ENCODE peak calls at places on chromosomes 3 and 15, in seven cellular contexts. One of them, this sample, is unnamed.
A peak's percentile ranks its signal among the peaks of the same experiment; 100 is the strongest.

GRCh38 chr3:196585044-196585757 is 16.7 kb downstream of the FBXO45 start:
- DNase-seq in stomach: no peak
- DNase-seq in sigmoid colon: no peak
- DNase-seq in transverse colon: no peak
- DNase-seq in K562: no peak
- DNase-seq in H1: no peak
- DNase-seq in HepG2: no peak
- DNase-seq in this sample: no peak

GRCh38 chr3:184745526-184745925 is 33.7 kb upstream of the MAGEF1 start:
- DNase-seq in stomach: peak; percentile 81
- DNase-seq in sigmoid colon: no peak
- DNase-seq in transverse colon: no peak
- DNase-seq in K562: no peak
- DNase-seq in H1: no peak
- DNase-seq in HepG2: no peak
- DNase-seq in this sample: no peak

GRCh38 chr15:42285042-42285441 is 11.8 kb upstream of the TMEM87A start:
- DNase-seq in stomach: no peak
- DNase-seq in sigmoid colon: no peak
- DNase-seq in transverse colon: no peak
- DNase-seq in K562: no peak
- DNase-seq in H1: no peak
- DNase-seq in HepG2: no peak
- DNase-seq in this sample: no peak

GRCh38 chr15:80698636-80699035 is 3.5 kb downstream of the ABHD17C start:
- DNase-seq in stomach: no peak
- DNase-seq in sigmoid colon: no peak
- DNase-seq in transverse colon: no peak
- DNase-seq in K562: no peak
- DNase-seq in H1: no peak
- DNase-seq in HepG2: no peak
- DNase-seq in this sample: no peak

GRCh38 chr15:72169921-72170611 is 27.5 kb downstream of the GRAMD2A start:
- DNase-seq in stomach: peak; percentile 47
- DNase-seq in sigmoid colon: no peak
- DNase-seq in transverse colon: peak; percentile 75
- DNase-seq in K562: peak; percentile 10
- DNase-seq in H1: no peak
- DNase-seq in HepG2: no peak
- DNase-seq in this sample: no peak

GRCh38 chr3:169328471-169328870 is 335.0 kb downstream of the MECOM start:
- DNase-seq in stomach: no peak
- DNase-seq in sigmoid colon: no peak
- DNase-seq in transverse colon: no peak
- DNase-seq in K562: no peak
- DNase-seq in H1: no peak
- DNase-seq in HepG2: no peak
- DNase-seq in this sample: no peak

GRCh38 chr3:193688845-193689714 is 96.1 kb downstream of the OPA1 start:
- DNase-seq in stomach: no peak
- DNase-seq in sigmoid colon: no peak
- DNase-seq in transverse colon: no peak
- DNase-seq in K562: no peak
- DNase-seq in H1: no peak
- DNase-seq in HepG2: no peak
- DNase-seq in this sample: no peak

GRCh38 chr3:47515864-47516319 is 2.4 kb upstream of the ELP6 start:
- DNase-seq in stomach: no peak
- DNase-seq in sigmoid colon: no peak
- DNase-seq in transverse colon: no peak
- DNase-seq in K562: no peak
- DNase-seq in H1: no peak
- DNase-seq in HepG2: no peak
- DNase-seq in this sample: no peak

GRCh38 chr3:143535994-143536784 is 312.1 kb downstream of the SLC9A9 start:
- DNase-seq in stomach: no peak
- DNase-seq in sigmoid colon: no peak
- DNase-seq in transverse colon: no peak
- DNase-seq in K562: no peak
- DNase-seq in H1: no peak
- DNase-seq in HepG2: no peak
- DNase-seq in this sample: no peak

GRCh38 chr3:187012609-187013051 is 82.3 kb downstream of the ST6GAL1 start:
- DNase-seq in stomach: no peak
- DNase-seq in sigmoid colon: no peak
- DNase-seq in transverse colon: peak; percentile 49
- DNase-seq in K562: no peak
- DNase-seq in H1: no peak
- DNase-seq in HepG2: no peak
- DNase-seq in this sample: no peak

GRCh38 chr3:72042397-72043211 is 257.7 kb upstream of the PROK2 start:
- DNase-seq in stomach: no peak
- DNase-seq in sigmoid colon: no peak
- DNase-seq in transverse colon: no peak
- DNase-seq in K562: peak; percentile 8
- DNase-seq in H1: no peak
- DNase-seq in HepG2: no peak
- DNase-seq in this sample: no peak

GRCh38 chr3:129892486-129892856 is 1.0 kb downstream of the TMCC1 start:
- DNase-seq in stomach: no peak
- DNase-seq in sigmoid colon: no peak
- DNase-seq in transverse colon: no peak
- DNase-seq in K562: no peak
- DNase-seq in H1: no peak
- DNase-seq in HepG2: no peak
- DNase-seq in this sample: no peak

GRCh38 chr3:170806676-170807075 is 63.3 kb downstream of the RPL22L1 start:
- DNase-seq in stomach: no peak
- DNase-seq in sigmoid colon: no peak
- DNase-seq in transverse colon: no peak
- DNase-seq in K562: no peak
- DNase-seq in H1: no peak
- DNase-seq in HepG2: no peak
- DNase-seq in this sample: no peak

GRCh38 chr3:72436863-72437592 is 411.2 kb downstream of the SHQ1 start:
- DNase-seq in stomach: no peak
- DNase-seq in sigmoid colon: no peak
- DNase-seq in transverse colon: no peak
- DNase-seq in K562: no peak
- DNase-seq in H1: no peak
- DNase-seq in HepG2: no peak
- DNase-seq in this sample: no peak

GRCh38 chr3:138059261-138059660 is 49.3 kb downstream of the CLDN18 start:
- DNase-seq in stomach: no peak
- DNase-seq in sigmoid colon: no peak
- DNase-seq in transverse colon: no peak
- DNase-seq in K562: no peak
- DNase-seq in H1: no peak
- DNase-seq in HepG2: no peak
- DNase-seq in this sample: no peak

GRCh38 chr15:29089731-29090616 is 179.6 kb downstream of the NSMCE3 start:
- DNase-seq in stomach: no peak
- DNase-seq in sigmoid colon: peak; percentile 47
- DNase-seq in transverse colon: no peak
- DNase-seq in K562: no peak
- DNase-seq in H1: no peak
- DNase-seq in HepG2: no peak
- DNase-seq in this sample: no peak

GRCh38 chr3:40211579-40211978 is 97.9 kb upstream of the EIF1B start:
- DNase-seq in stomach: no peak
- DNase-seq in sigmoid colon: no peak
- DNase-seq in transverse colon: no peak
- DNase-seq in K562: no peak
- DNase-seq in H1: no peak
- DNase-seq in HepG2: no peak
- DNase-seq in this sample: no peak

GRCh38 chr3:190701096-190701532 is 161.4 kb downstream of the GMNC start:
- DNase-seq in stomach: peak; percentile 65
- DNase-seq in sigmoid colon: no peak
- DNase-seq in transverse colon: peak; percentile 54
- DNase-seq in K562: no peak
- DNase-seq in H1: peak; percentile 21
- DNase-seq in HepG2: peak; percentile 91
- DNase-seq in this sample: peak; percentile 50

GRCh38 chr3:161274691-161275298 is 53.7 kb downstream of the NMD3 start:
- DNase-seq in stomach: no peak
- DNase-seq in sigmoid colon: no peak
- DNase-seq in transverse colon: peak; percentile 18
- DNase-seq in K562: peak; percentile 58
- DNase-seq in H1: peak; percentile 13
- DNase-seq in HepG2: peak; percentile 51
- DNase-seq in this sample: no peak

GRCh38 chr3:73999501-73999900 is 374.8 kb upstream of the PDZRN3 start:
- DNase-seq in stomach: no peak
- DNase-seq in sigmoid colon: no peak
- DNase-seq in transverse colon: no peak
- DNase-seq in K562: no peak
- DNase-seq in H1: no peak
- DNase-seq in HepG2: no peak
- DNase-seq in this sample: no peak

GRCh38 chr3:58325525-58325992 is 7.1 kb upstream of the PXK start:
- DNase-seq in stomach: no peak
- DNase-seq in sigmoid colon: no peak
- DNase-seq in transverse colon: no peak
- DNase-seq in K562: no peak
- DNase-seq in H1: no peak
- DNase-seq in HepG2: peak; percentile 60
- DNase-seq in this sample: no peak

GRCh38 chr3:24264748-24265158 is 229.9 kb downstream of the THRB start:
- DNase-seq in stomach: no peak
- DNase-seq in sigmoid colon: no peak
- DNase-seq in transverse colon: no peak
- DNase-seq in K562: peak; percentile 81
- DNase-seq in H1: no peak
- DNase-seq in HepG2: peak; percentile 53
- DNase-seq in this sample: no peak

GRCh38 chr3:36362973-36363372 is 17.3 kb upstream of the STAC start:
- DNase-seq in stomach: no peak
- DNase-seq in sigmoid colon: no peak
- DNase-seq in transverse colon: no peak
- DNase-seq in K562: no peak
- DNase-seq in H1: no peak
- DNase-seq in HepG2: peak; percentile 70
- DNase-seq in this sample: no peak
- TF ChIP-seq POLR2AphosphoS5 in stomach: no peak
- TF ChIP-seq POLR2AphosphoS5 in sigmoid colon: no peak
- TF ChIP-seq POLR2AphosphoS5 in transverse colon: no peak
- TF ChIP-seq POLR2AphosphoS5 in K562: no peak
- TF ChIP-seq POLR2AphosphoS5 in H1: no peak
- TF ChIP-seq POLR2AphosphoS5 in HepG2: no peak
- TF ChIP-seq POLR2AphosphoS5 in this sample: no peak

DNA sequence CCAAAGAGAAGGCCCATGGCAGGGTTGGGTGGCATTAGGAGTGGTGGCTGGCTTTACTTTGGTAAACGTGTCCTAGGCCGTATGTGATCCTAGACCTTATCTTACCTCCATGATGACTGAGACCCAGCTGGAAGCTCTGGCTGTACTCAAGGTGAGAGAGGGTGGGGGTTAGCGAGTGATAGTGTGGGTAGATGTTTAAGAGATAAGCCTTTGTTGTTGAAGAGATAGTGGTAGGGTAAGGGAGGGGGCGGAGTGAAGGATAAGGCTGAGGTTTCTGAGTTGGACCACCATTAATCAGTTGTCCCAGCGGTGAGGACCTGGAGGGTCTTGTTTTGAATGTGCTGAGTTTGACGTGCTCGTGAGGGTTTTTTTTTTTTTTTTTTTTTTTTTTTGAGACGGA is 61.5 kb upstream of the ULK4 start:
- DNase-seq in stomach: no peak
- DNase-seq in sigmoid colon: no peak
- DNase-seq in transverse colon: no peak
- DNase-seq in K562: no peak
- DNase-seq in H1: no peak
- DNase-seq in HepG2: no peak
- DNase-seq in this sample: no peak
- TF ChIP-seq POLR2A in stomach: no peak
- TF ChIP-seq POLR2A in sigmoid colon: no peak
- TF ChIP-seq POLR2A in transverse colon: no peak
- TF ChIP-seq POLR2A in K562: no peak
- TF ChIP-seq POLR2A in H1: no peak
- TF ChIP-seq POLR2A in HepG2: no peak
- TF ChIP-seq POLR2A in this sample: no peak

GRCh38 chr15:63198315-63198714 is 8.9 kb downstream of the RAB8B start:
- DNase-seq in stomach: no peak
- DNase-seq in sigmoid colon: no peak
- DNase-seq in transverse colon: no peak
- DNase-seq in K562: no peak
- DNase-seq in H1: no peak
- DNase-seq in HepG2: no peak
- DNase-seq in this sample: no peak

GRCh38 chr15:63197626-63198025 is 8.2 kb downstream of the RAB8B start:
- DNase-seq in stomach: no peak
- DNase-seq in sigmoid colon: no peak
- DNase-seq in transverse colon: no peak
- DNase-seq in K562: no peak
- DNase-seq in H1: no peak
- DNase-seq in HepG2: no peak
- DNase-seq in this sample: no peak

GRCh38 chr15:63200464-63201242 is 11.2 kb downstream of the RAB8B start:
- DNase-seq in stomach: no peak
- DNase-seq in sigmoid colon: no peak
- DNase-seq in transverse colon: no peak
- DNase-seq in K562: no peak
- DNase-seq in H1: no peak
- DNase-seq in HepG2: no peak
- DNase-seq in this sample: no peak

GRCh38 chr15:63196846-63197245 is 7.4 kb downstream of the RAB8B start:
- DNase-seq in stomach: no peak
- DNase-seq in sigmoid colon: no peak
- DNase-seq in transverse colon: no peak
- DNase-seq in K562: no peak
- DNase-seq in H1: no peak
- DNase-seq in HepG2: no peak
- DNase-seq in this sample: no peak

DNA sequence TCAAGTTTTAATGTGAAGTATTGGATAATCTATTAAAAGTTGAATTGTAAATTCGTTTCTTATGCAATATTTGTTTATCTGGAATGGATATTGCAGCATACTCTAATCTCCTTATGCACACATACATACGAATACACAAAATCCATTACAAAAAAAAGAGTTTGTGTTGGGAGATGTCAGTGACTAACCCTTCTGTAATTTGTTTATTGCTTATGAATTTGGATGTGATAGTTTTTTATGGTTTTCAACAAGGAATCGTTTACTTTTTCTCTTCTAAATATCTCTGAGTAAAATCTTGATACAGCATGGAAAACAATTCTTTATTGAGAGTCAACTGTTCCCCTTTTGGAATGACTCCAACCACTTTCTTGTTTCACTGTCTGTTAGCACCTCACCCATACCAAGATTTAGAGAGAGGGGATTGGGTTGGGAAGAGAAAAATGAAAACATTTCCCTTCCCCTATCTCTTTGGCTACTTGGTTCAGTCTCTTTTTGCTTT is 9.4 kb downstream of the RAB8B start:
- DNase-seq in stomach: no peak
- DNase-seq in sigmoid colon: no peak
- DNase-seq in transverse colon: no peak
- DNase-seq in K562: no peak
- DNase-seq in H1: no peak
- DNase-seq in HepG2: no peak
- DNase-seq in this sample: no peak
- H3K4me1 ChIP-seq in stomach: peaks cover 85% of the 10 kb centered on the region
- H3K4me1 ChIP-seq in sigmoid colon: peaks cover 60% of the 10 kb centered on the region
- H3K4me1 ChIP-seq in transverse colon: peaks cover 4% of the 10 kb centered on the region
- H3K4me1 ChIP-seq in K562: peaks cover 90% of the 10 kb centered on the region
- H3K4me1 ChIP-seq in H1: no peaks in the 10 kb centered on the region
- H3K4me1 ChIP-seq in HepG2: peaks cover 25% of the 10 kb centered on the region
- H3K4me1 ChIP-seq in this sample: peaks cover 8% of the 10 kb centered on the region

GRCh38 chr3:62113092-62113491 is 260.3 kb downstream of the FEZF2 start:
- DNase-seq in stomach: no peak
- DNase-seq in sigmoid colon: no peak
- DNase-seq in transverse colon: no peak
- DNase-seq in K562: no peak
- DNase-seq in H1: no peak
- DNase-seq in HepG2: no peak
- DNase-seq in this sample: no peak
- TF ChIP-seq POLR2AphosphoS5 in stomach: no peak
- TF ChIP-seq POLR2AphosphoS5 in sigmoid colon: no peak
- TF ChIP-seq POLR2AphosphoS5 in transverse colon: no peak
- TF ChIP-seq POLR2AphosphoS5 in K562: no peak
- TF ChIP-seq POLR2AphosphoS5 in H1: no peak
- TF ChIP-seq POLR2AphosphoS5 in HepG2: no peak
- TF ChIP-seq POLR2AphosphoS5 in this sample: no peak